ENCODE peak calls at places on chromosomes 13 and 19, in six cellular contexts. L is stimulated activated CD4-positive, alpha-beta T cell treated with anti-CD3 and anti-CD28 coated beads, Interleukin-1b, Interleukin-23, amount 100 ng/mL, for 1 hour; M is NCI-H526; U is NCI-H2227 treated with DMSO at 0.1 percent for 48 hours; A is body of pancreas; I is T-helper 1 cell. R is an unnamed sample.

GRCh38 chr19:33638167-33639033 is 16.6 kb downstream of the CHST8 start:
- DNase-seq in L (no peak), M (peak; percentile 44), U (peak; percentile 90), A (no peak), I (no peak), R (no peak)

GRCh38 chr13:112014857-112015256 is 52.1 kb upstream of the SOX1 start:
- DNase-seq in L (no peak), M (no peak), U (no peak), A (no peak), I (no peak), R (no peak)

GRCh38 chr19:33279430-33280350 is 22.6 kb downstream of the CEBPA start:
- DNase-seq in L (no peak), M (peak; percentile 60), U (no peak), A (no peak), I (no peak), R (no peak)

GRCh38 chr13:25708268-25708667 is 336.5 kb downstream of the ATP8A2 start:
- DNase-seq in L (no peak), M (no peak), U (no peak), A (no peak), I (no peak), R (no peak)

GRCh38 chr13:112768795-112769411 is 79.1 kb downstream of the ATP11A start:
- DNase-seq in L (no peak), M (peak; percentile 34), U (no peak), A (peak; percentile 34), I (no peak), R (no peak)

GRCh38 chr13:50494110-50494509 is 349.4 kb downstream of the DLEU7 start:
- DNase-seq in L (no peak), M (no peak), U (no peak), A (no peak), I (no peak), R (no peak)

GRCh38 chr19:47389150-47389556 is 30.2 kb downstream of the MEIS3 start:
- DNase-seq in L (no peak), M (no peak), U (no peak), A (no peak), I (no peak), R (no peak)

GRCh38 chr13:30332516-30333165 is 25.3 kb upstream of the KATNAL1 start:
- DNase-seq in L (no peak), M (peak; percentile 82), U (no peak), A (no peak), I (no peak), R (no peak)

GRCh38 chr13:64782459-64782858 is 2447.7 kb downstream of the PCDH9 start:
- DNase-seq in L (no peak), M (no peak), U (no peak), A (no peak), I (no peak), R (no peak)

GRCh38 chr13:65292488-65292901 is 1937.6 kb downstream of the PCDH9 start:
- DNase-seq in L (no peak), M (no peak), U (no peak), A (no peak), I (no peak), R (no peak)

GRCh38 chr19:15091918-15092753 is 10.1 kb downstream of the OR1I1 start:
- DNase-seq in L (no peak), M (peak; percentile 40), U (peak; percentile 26), A (peak; percentile 83), I (peak; percentile 53), R (no peak)

GRCh38 chr19:47494729-47495128 is 10.7 kb upstream of the KPTN start:
- DNase-seq in L (no peak), M (no peak), U (no peak), A (no peak), I (no peak), R (no peak)

GRCh38 chr13:34344761-34345600 is 527.0 kb downstream of the RFC3 start:
- DNase-seq in L (no peak), M (peak; percentile 26), U (no peak), A (no peak), I (no peak), R (no peak)

GRCh38 chr19:35268546-35269424 is at the start of gene USF2:
- DNase-seq in L (peak; percentile 30), M (peak; percentile 93), U (peak; percentile 98), A (peak; percentile 79), I (peak; percentile 58), R (peak; percentile 9)

GRCh38 chr13:52127378-52127777 is 1.5 kb downstream of the NEK5 start:
- DNase-seq in L (no peak), M (no peak), U (no peak), A (no peak), I (no peak), R (no peak)

GRCh38 chr19:572891-573825 is 762 bp downstream of the BSG start:
- DNase-seq in L (no peak), M (no peak), U (no peak), A (peak; percentile 55), I (no peak), R (no peak)

GRCh38 chr13:24008679-24009078 is 111.4 kb upstream of the C1QTNF9B start:
- DNase-seq in L (no peak), M (no peak), U (no peak), A (no peak), I (no peak), R (no peak)

GRCh38 chr19:14562660-14563589 is 8.9 kb downstream of the NDUFB7 start:
- DNase-seq in L (no peak), M (no peak), U (no peak), A (no peak), I (no peak), R (no peak)

GRCh38 chr19:55118401-55118991 is 1.1 kb upstream of the PPP1R12C start:
- DNase-seq in L (no peak), M (no peak), U (peak; percentile 57), A (peak; percentile 40), I (no peak), R (no peak)

GRCh38 chr13:109408596-109409382 is 377.6 kb downstream of the IRS2 start:
- DNase-seq in L (no peak), M (no peak), U (no peak), A (no peak), I (no peak), R (no peak)

GRCh38 chr13:97391201-97391600 is 42.8 kb upstream of the RAP2A start:
- DNase-seq in L (no peak), M (no peak), U (no peak), A (no peak), I (no peak), R (no peak)

GRCh38 chr13:100880166-100880565 is 205.6 kb upstream of the TMTC4 start:
- DNase-seq in L (no peak), M (no peak), U (no peak), A (no peak), I (no peak), R (no peak)

GRCh38 chr13:106597190-106597589 is 29.3 kb upstream of the ARGLU1 start:
- DNase-seq in L (no peak), M (no peak), U (no peak), A (no peak), I (no peak), R (no peak)

GRCh38 chr19:42303101-42303464 is 659 bp upstream of the PAFAH1B3 start:
- DNase-seq in L (no peak), M (no peak), U (no peak), A (no peak), I (no peak), R (no peak)

GRCh38 chr19:4635763-4636135 is 3.6 kb upstream of the TNFAIP8L1 start:
- DNase-seq in L (no peak), M (no peak), U (no peak), A (no peak), I (no peak), R (no peak)

GRCh38 chr13:113881614-113882265 is 17.9 kb upstream of the GAS6 start:
- DNase-seq in L (no peak), M (no peak), U (no peak), A (peak; percentile 81), I (no peak), R (peak; percentile 35)

GRCh38 chr19:10112895-10113591 is 1.6 kb downstream of the P2RY11 start:
- DNase-seq in L (peak; percentile 49), M (peak; percentile 57), U (no peak), A (peak; percentile 61), I (peak; percentile 61), R (no peak)

GRCh38 chr19:46862504-46862835 is 1.7 kb downstream of the ARHGAP35 start:
- DNase-seq in L (no peak), M (no peak), U (no peak), A (no peak), I (no peak), R (no peak)

GRCh38 chr13:96082640-96083039 is 7.3 kb upstream of the HS6ST3 start:
- DNase-seq in L (no peak), M (no peak), U (no peak), A (no peak), I (no peak), R (no peak)

GRCh38 chr19:4866595-4867424 is 657 bp downstream of the PLIN3 start:
- DNase-seq in L (peak; percentile 14), M (no peak), U (peak; percentile 2), A (peak; percentile 51), I (peak; percentile 43), R (no peak)

GRCh38 chr13:72920097-72920496 is 138.2 kb downstream of the PIBF1 start:
- DNase-seq in L (no peak), M (no peak), U (no peak), A (peak; percentile 22), I (no peak), R (no peak)

GRCh38 chr19:57165846-57166245 is 1.4 kb downstream of the DUXA start:
- DNase-seq in L (no peak), M (no peak), U (no peak), A (no peak), I (no peak), R (no peak)

GRCh38 chr13:104553156-104553555 is 1486.9 kb upstream of the SLC10A2 start:
- DNase-seq in L (no peak), M (no peak), U (no peak), A (no peak), I (no peak), R (no peak)

GRCh38 chr19:17091758-17092333 is 16.3 kb downstream of the MYO9B start:
- DNase-seq in L (no peak), M (no peak), U (no peak), A (no peak), I (no peak), R (no peak)

GRCh38 chr19:6047741-6048231 is 62.5 kb downstream of the RFX2 start:
- DNase-seq in L (no peak), M (peak; percentile 60), U (peak; percentile 7), A (no peak), I (no peak), R (no peak)

GRCh38 chr13:38566526-38566925 is 120.4 kb upstream of the FREM2 start:
- DNase-seq in L (no peak), M (no peak), U (peak; percentile 10), A (no peak), I (no peak), R (no peak)

GRCh38 chr13:51283361-51283760 is 56.1 kb upstream of the SERPINE3 start:
- DNase-seq in L (no peak), M (no peak), U (no peak), A (no peak), I (no peak), R (no peak)

R was measured in NCI-H187 treated with DMSO at 0.1 percent for 48 hours.